ENCODE peak calls at places on chromosomes 3 and 15, in ten cellular contexts. M, T, I, Y, P, O, B, Q, U and L are unnamed samples.

GRCh38 chr15:43957724-43958123 is 130.9 kb downstream of the WDR76 start:
- DNase-seq in M (no peak), T (no peak), I (no peak), Y (no peak), P (no peak), O (no peak), B (no peak), Q (no peak), U (no peak), L (no peak)

GRCh38 chr3:102532901-102533300 is 98.1 kb downstream of the ZPLD1 start:
- DNase-seq in M (no peak), T (no peak), I (peak; percentile 17), Y (no peak), P (peak; percentile 5), O (no peak), B (no peak), Q (peak; percentile 69), U (no peak), L (no peak)

GRCh38 chr3:63471781-63472180 is 180.7 kb upstream of the SNTN start:
- DNase-seq in M (no peak), T (no peak), I (no peak), Y (no peak), P (no peak), O (no peak), B (no peak), Q (no peak), U (no peak), L (no peak)

GRCh38 chr3:100169186-100169585 is 54.9 kb upstream of the FILIP1L start:
- DNase-seq in M (no peak), T (no peak), I (no peak), Y (no peak), P (no peak), O (no peak), B (no peak), Q (no peak), U (no peak), L (peak; percentile 21)

GRCh38 chr3:126135398-126136076 is 44.8 kb downstream of the ALDH1L1 start:
- DNase-seq in M (no peak), T (no peak), I (no peak), Y (no peak), P (no peak), O (no peak), B (no peak), Q (no peak), U (no peak), L (peak; percentile 1)

GRCh38 chr15:31605467-31605931 is 278.9 kb downstream of the KLF13 start:
- DNase-seq in M (peak; percentile 33), T (no peak), I (peak; percentile 64), Y (peak; percentile 71), P (peak; percentile 56), O (no peak), B (no peak), Q (no peak), U (no peak), L (no peak)

GRCh38 chr3:52831500-52832301 is 1.2 kb upstream of the ITIH4 start:
- DNase-seq in M (no peak), T (peak; percentile 54), I (peak; percentile 83), Y (no peak), P (peak; percentile 84), O (peak; percentile 32), B (no peak), Q (peak; percentile 82), U (no peak), L (peak; percentile 60)

GRCh38 chr3:128874481-128875180 is 4.8 kb upstream of the ACAD9 start:
- DNase-seq in M (no peak), T (no peak), I (no peak), Y (no peak), P (no peak), O (no peak), B (no peak), Q (no peak), U (no peak), L (no peak)

GRCh38 chr15:75648156-75649000 is 666 bp downstream of the SNX33 start:
- DNase-seq in M (peak; percentile 65), T (peak; percentile 57), I (peak; percentile 29), Y (peak; percentile 82), P (peak; percentile 58), O (peak; percentile 31), B (no peak), Q (no peak), U (no peak), L (peak; percentile 54)